ENCODE peak calls at places on chromosomes 5 and 9, in five cellular contexts. E is fibroblast of lung, Y is colonic mucosa, Q is gastrocnemius medialis, O is spleen. N is an unnamed sample.

GRCh38 chr9:100083448-100084144 is 15.2 kb downstream of the ERP44 start:
- DNase-seq in E (no peak), Y (no peak), Q (no peak), O (no peak), N (no peak)

GRCh38 chr5:102211165-102211564 is 84.9 kb downstream of the SLCO4C1 start:
- DNase-seq in E (no peak), Y (no peak), Q (no peak), O (no peak), N (no peak)

GRCh38 chr9:133199648-133200321 is 9.3 kb downstream of the OBP2B start:
- DNase-seq in E (no peak), Y (peak; percentile 41), Q (no peak), O (peak; percentile 81), N (no peak)

GRCh38 chr9:76729980-76730737 is 34.1 kb upstream of the PCA3 start:
- DNase-seq in E (no peak), Y (no peak), Q (no peak), O (no peak), N (no peak)

GRCh38 chr9:73684601-73685000 is 532.9 kb downstream of the ANXA1 start:
- DNase-seq in E (no peak), Y (no peak), Q (no peak), O (no peak), N (peak; percentile 99)

GRCh38 chr5:62779010-62779422 is 200.4 kb downstream of the LRRC70 start:
- DNase-seq in E (peak; percentile 73), Y (peak; percentile 20), Q (no peak), O (no peak), N (peak; percentile 57)

GRCh38 chr9:85605905-85606304 is 135.8 kb downstream of the AGTPBP1 start:
- DNase-seq in E (no peak), Y (no peak), Q (no peak), O (no peak), N (no peak)

GRCh38 chr5:171295299-171295698 is 13.7 kb upstream of the TLX3 start:
- DNase-seq in E (no peak), Y (no peak), Q (no peak), O (no peak), N (no peak)

GRCh38 chr9:113486327-113486726 is 22.8 kb downstream of the RGS3 start:
- DNase-seq in E (no peak), Y (no peak), Q (peak; percentile 13), O (no peak), N (no peak)

GRCh38 chr5:94283093-94283492 is 335.3 kb downstream of the KIAA0825 start:
- DNase-seq in E (no peak), Y (no peak), Q (no peak), O (no peak), N (no peak)

GRCh38 chr9:136463578-136463977 is 19.3 kb downstream of the SEC16A start:
- DNase-seq in E (no peak), Y (no peak), Q (no peak), O (no peak), N (no peak)

GRCh38 chr9:136464241-136464640 is 18.6 kb downstream of the SEC16A start:
- DNase-seq in E (no peak), Y (no peak), Q (no peak), O (no peak), N (no peak)

GRCh38 chr9:136465500-136466154 is 17.2 kb downstream of the SEC16A start:
- DNase-seq in E (no peak), Y (no peak), Q (no peak), O (no peak), N (no peak)

GRCh38 chr9:136460772-136461325 is 21.2 kb upstream of the INPP5E start:
- DNase-seq in E (no peak), Y (no peak), Q (no peak), O (no peak), N (no peak)

DNA sequence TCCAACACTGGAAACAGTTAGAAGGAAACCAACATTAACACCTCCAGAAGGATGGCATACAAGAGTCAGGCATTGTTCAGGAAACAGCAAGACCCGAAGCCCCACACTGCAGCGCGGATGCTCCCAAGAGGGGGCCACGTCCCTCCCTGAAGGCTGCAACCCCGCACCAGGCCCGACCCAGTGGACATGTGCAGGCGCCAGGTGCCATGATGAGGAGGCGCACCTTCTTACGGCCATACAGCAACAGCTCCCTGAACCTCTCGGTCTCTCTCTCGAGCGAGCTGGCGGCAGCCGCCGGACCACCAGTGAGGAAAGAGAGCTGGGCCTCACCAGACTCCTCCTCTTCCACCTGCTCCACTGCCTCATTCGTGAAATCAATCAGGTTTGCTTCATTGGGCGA is 20.2 kb downstream of the SEC16A start:
- DNase-seq in E (no peak), Y (no peak), Q (no peak), O (no peak), N (no peak)
- H3K36me3 ChIP-seq in E (peaks cover 43% of the 10 kb centered on the region), Y (peaks cover 57% of the 10 kb centered on the region), Q (peaks cover 100% of the 10 kb centered on the region), O (peaks cover 100% of the 10 kb centered on the region), N (peaks cover 55% of the 10 kb centered on the region)

DNA sequence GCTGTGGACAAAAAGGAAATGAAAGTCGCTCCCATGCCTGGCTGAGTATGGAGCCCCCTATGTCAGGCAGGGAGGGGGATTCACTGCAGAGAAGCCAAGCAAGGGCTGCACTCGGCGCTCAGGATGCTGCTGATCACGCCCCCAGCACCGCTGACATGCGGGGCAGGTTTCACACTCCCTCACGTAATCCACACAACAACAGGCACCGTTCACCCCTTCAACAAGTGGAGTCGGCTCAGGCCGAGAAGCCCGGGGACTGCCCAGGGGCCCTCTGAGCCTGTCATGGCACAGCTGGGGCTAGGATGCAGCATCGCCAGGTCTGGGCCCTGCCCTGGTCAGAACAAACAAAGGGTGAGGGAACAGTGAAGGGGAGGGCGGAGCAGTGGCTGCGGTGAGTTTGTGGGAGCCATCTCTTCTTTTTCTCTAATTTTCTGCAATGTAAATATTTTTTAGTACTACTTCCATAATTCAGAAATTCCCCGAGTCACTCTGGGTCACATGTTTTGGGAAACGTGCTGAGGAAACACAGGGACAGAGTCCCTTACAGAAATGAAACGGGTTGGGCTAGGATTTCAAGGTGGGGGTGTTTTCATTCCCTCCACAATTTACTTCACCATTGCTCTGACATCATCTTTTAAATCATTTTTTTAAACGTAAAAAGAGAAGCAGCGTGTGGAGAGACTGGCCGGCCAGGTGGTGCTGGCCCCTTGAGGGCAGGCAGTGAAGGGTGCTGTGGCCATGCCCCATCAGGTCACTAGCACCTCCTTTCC is 49.8 kb downstream of the PRRT1B start:
- DNase-seq in E (no peak), Y (no peak), Q (no peak), O (no peak), N (no peak)
- H3K36me3 ChIP-seq in E (peaks cover 3% of the 10 kb centered on the region), Y (peaks cover 11% of the 10 kb centered on the region), Q (peaks cover 67% of the 10 kb centered on the region), O (peaks cover 71% of the 10 kb centered on the region), N (peaks cover 13% of the 10 kb centered on the region)

GRCh38 chr5:179870403-179870903 is 11.8 kb upstream of the MRNIP start:
- DNase-seq in E (peak; percentile 59), Y (no peak), Q (peak; percentile 68), O (peak; percentile 71), N (no peak)
- H3K36me3 ChIP-seq in E (peaks cover 40% of the 10 kb centered on the region), Y (peaks cover 29% of the 10 kb centered on the region), Q (peaks cover 75% of the 10 kb centered on the region), O (peaks cover 56% of the 10 kb centered on the region), N (peaks cover 49% of the 10 kb centered on the region)

GRCh38 chr5:64766105-64766504 is 2.4 kb downstream of the SREK1IP1 start:
- DNase-seq in E (peak; percentile 30), Y (no peak), Q (no peak), O (no peak), N (peak; percentile 100)

GRCh38 chr5:64759960-64760695 is 8.4 kb downstream of the SREK1IP1 start:
- DNase-seq in E (no peak), Y (no peak), Q (no peak), O (no peak), N (no peak)

GRCh38 chr5:64767959-64768357 is 533 bp downstream of the SREK1IP1 start:
- DNase-seq in E (peak; percentile 59), Y (peak; percentile 33), Q (no peak), O (peak; percentile 70), N (peak; percentile 37)

GRCh38 chr5:64766934-64767333 is 1.6 kb downstream of the SREK1IP1 start:
- DNase-seq in E (no peak), Y (no peak), Q (no peak), O (no peak), N (no peak)

GRCh38 chr5:64763948-64764503 is 4.5 kb downstream of the SREK1IP1 start:
- DNase-seq in E (no peak), Y (no peak), Q (no peak), O (no peak), N (no peak)
- H3K36me3 ChIP-seq in E (no peaks in the 10 kb centered on the region), Y (no peaks in the 10 kb centered on the region), Q (no peaks in the 10 kb centered on the region), O (no peaks in the 10 kb centered on the region), N (peaks cover 5% of the 10 kb centered on the region)

GRCh38 chr9:35703906-35704672 is 14.4 kb upstream of the TPM2 start:
- DNase-seq in E (no peak), Y (no peak), Q (no peak), O (no peak), N (no peak)
- H3K36me3 ChIP-seq in E (peaks cover 68% of the 10 kb centered on the region), Y (peaks cover 73% of the 10 kb centered on the region), Q (peaks cover 100% of the 10 kb centered on the region), O (peaks cover 99% of the 10 kb centered on the region), N (peaks cover 66% of the 10 kb centered on the region)

GRCh38 chr9:37538099-37538498 is 38.1 kb downstream of the FBXO10 start:
- DNase-seq in E (no peak), Y (no peak), Q (peak; percentile 25), O (no peak), N (no peak)
- H3K36me3 ChIP-seq in E (peaks cover 5% of the 10 kb centered on the region), Y (no peaks in the 10 kb centered on the region), Q (peaks cover 59% of the 10 kb centered on the region), O (peaks cover 26% of the 10 kb centered on the region), N (peaks cover 3% of the 10 kb centered on the region)

N was measured in bronchial epithelial cell.